ENCODE peak calls at places on chromosomes 1 and 21, in eight cellular contexts. T, U, M, D, K, A, H and P are unnamed samples.

GRCh38 chr1:107535091-107535490 is 394.3 kb downstream of the NTNG1 start:
- DNase-seq in T (no peak), U (no peak), M (no peak), D (no peak), K (no peak), A (no peak), H (no peak), P (no peak)

GRCh38 chr1:12447301-12447700 is 170.7 kb downstream of the DHRS3 start:
- DNase-seq in T (no peak), U (peak; percentile 81), M (no peak), D (peak; percentile 95), K (no peak), A (peak; percentile 60), H (no peak), P (peak; percentile 71)

GRCh38 chr1:205283270-205284147 is 38.0 kb downstream of the NUAK2 start:
- DNase-seq in T (no peak), U (no peak), M (no peak), D (no peak), K (no peak), A (no peak), H (no peak), P (no peak)

GRCh38 chr1:94926365-94926914 is 470 bp downstream of the CNN3 start:
- DNase-seq in T (peak; percentile 56), U (peak; percentile 63), M (no peak), D (peak; percentile 49), K (peak; percentile 47), A (peak; percentile 58), H (no peak), P (peak; percentile 59)

GRCh38 chr1:61670016-61670415 is 54.9 kb downstream of the TM2D1 start:
- DNase-seq in T (no peak), U (no peak), M (no peak), D (no peak), K (no peak), A (no peak), H (no peak), P (no peak)

GRCh38 chr1:174726167-174726879 is 273.4 kb upstream of the CACYBP start:
- DNase-seq in T (peak; percentile 37), U (peak; percentile 58), M (no peak), D (peak; percentile 21), K (peak; percentile 8), A (no peak), H (no peak), P (peak; percentile 72)

GRCh38 chr1:208008534-208008933 is 97.6 kb upstream of the CD34 start:
- DNase-seq in T (no peak), U (no peak), M (no peak), D (peak; percentile 41), K (no peak), A (no peak), H (no peak), P (no peak)

GRCh38 chr1:164637461-164638375 is 78.7 kb downstream of the PBX1 start:
- DNase-seq in T (peak; percentile 90), U (peak; percentile 92), M (no peak), D (peak; percentile 93), K (peak; percentile 67), A (no peak), H (no peak), P (peak; percentile 84)

GRCh38 chr1:31306278-31306677 is 9.4 kb downstream of the ZCCHC17 start:
- DNase-seq in T (peak; percentile 78), U (peak; percentile 81), M (no peak), D (peak; percentile 93), K (no peak), A (no peak), H (peak; percentile 87), P (peak; percentile 84)

GRCh38 chr1:212256404-212256803 is 28.8 kb upstream of the PPP2R5A start:
- DNase-seq in T (no peak), U (no peak), M (no peak), D (no peak), K (no peak), A (no peak), H (no peak), P (no peak)

GRCh38 chr1:16204634-16205332 is 7.7 kb downstream of the ARHGEF19 start:
- DNase-seq in T (peak; percentile 35), U (no peak), M (no peak), D (no peak), K (peak; percentile 18), A (peak; percentile 51), H (no peak), P (peak; percentile 47)

GRCh38 chr1:16205891-16206546 is 6.4 kb downstream of the ARHGEF19 start:
- DNase-seq in T (no peak), U (no peak), M (no peak), D (no peak), K (no peak), A (no peak), H (no peak), P (no peak)

GRCh38 chr1:16206547-16207317 is 5.7 kb downstream of the ARHGEF19 start:
- DNase-seq in T (peak; percentile 97), U (peak; percentile 99), M (peak; percentile 71), D (peak; percentile 98), K (peak; percentile 76), A (peak; percentile 98), H (peak; percentile 95), P (peak; percentile 99)

GRCh38 chr1:16204216-16204615 is 8.2 kb downstream of the ARHGEF19 start:
- DNase-seq in T (no peak), U (no peak), M (no peak), D (no peak), K (no peak), A (no peak), H (no peak), P (no peak)

DNA sequence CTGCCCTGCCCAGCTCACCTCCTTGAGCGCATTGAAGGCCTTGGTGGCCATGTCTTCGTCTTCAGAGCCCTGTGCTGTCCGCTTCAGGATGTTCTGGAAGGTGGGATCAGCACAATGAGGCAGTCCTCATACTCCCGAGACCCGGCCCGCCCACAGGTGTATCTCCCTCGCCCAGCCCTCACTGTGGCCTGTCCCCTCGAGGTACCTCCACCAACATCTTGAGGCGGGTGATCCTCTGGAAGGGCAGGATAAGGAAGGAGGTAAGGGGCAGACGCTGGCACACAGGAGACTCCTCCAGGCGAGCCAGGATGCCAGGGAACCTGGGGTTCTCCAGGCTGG is 7.2 kb downstream of the ARHGEF19 start:
- DNase-seq in T (no peak), U (no peak), M (no peak), D (no peak), K (no peak), A (no peak), H (no peak), P (no peak)
- H3K4me3 ChIP-seq in T (no peak overlapping the region), U (no peak overlapping the region), M (no peak overlapping the region), D (no peak overlapping the region), K (no peak overlapping the region), A (no peak overlapping the region), H (no peak overlapping the region), P (no peak overlapping the region)

DNA sequence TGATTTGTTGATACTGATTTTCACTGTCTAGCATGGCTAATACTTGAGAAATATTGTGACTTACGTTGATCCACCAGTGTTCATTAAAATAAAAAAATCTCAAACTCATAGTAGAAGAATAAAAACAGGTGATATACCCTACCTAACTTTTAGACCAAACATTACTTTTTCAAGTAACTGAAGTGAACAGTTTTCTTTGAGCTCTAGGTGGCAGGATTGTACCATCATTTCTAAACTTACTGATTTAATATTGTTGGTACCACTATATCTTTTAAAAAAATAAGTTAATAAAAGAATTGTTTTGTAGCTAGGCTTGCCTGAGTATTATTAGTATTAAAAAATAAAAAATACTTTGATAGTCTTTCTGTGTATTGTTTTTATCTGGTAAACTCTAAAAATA is 21.5 kb downstream of the CDC73 start:
- DNase-seq in T (peak; percentile 29), U (peak; percentile 37), M (no peak), D (no peak), K (no peak), A (no peak), H (no peak), P (peak; percentile 51)
- TF ChIP-seq CTCF in T (peak; percentile 46), U (peak; percentile 33), M (no peak), D (no peak), K (peak; percentile 58), A (peak; percentile 52), H (no peak), P (peak; percentile 51)

GRCh38 chr21:35039595-35040291 is 9.4 kb downstream of the RUNX1 start:
- DNase-seq in T (peak; percentile 36), U (no peak), M (no peak), D (no peak), K (no peak), A (no peak), H (no peak), P (no peak)

GRCh38 chr21:35043549-35043948 is 5.6 kb downstream of the RUNX1 start:
- DNase-seq in T (no peak), U (no peak), M (no peak), D (no peak), K (no peak), A (no peak), H (no peak), P (no peak)

GRCh38 chr21:35038772-35039145 is 10.3 kb downstream of the RUNX1 start:
- DNase-seq in T (no peak), U (no peak), M (no peak), D (no peak), K (no peak), A (no peak), H (no peak), P (no peak)

GRCh38 chr21:35044128-35044527 is 5.0 kb downstream of the RUNX1 start:
- DNase-seq in T (no peak), U (no peak), M (no peak), D (no peak), K (no peak), A (no peak), H (no peak), P (no peak)

DNA sequence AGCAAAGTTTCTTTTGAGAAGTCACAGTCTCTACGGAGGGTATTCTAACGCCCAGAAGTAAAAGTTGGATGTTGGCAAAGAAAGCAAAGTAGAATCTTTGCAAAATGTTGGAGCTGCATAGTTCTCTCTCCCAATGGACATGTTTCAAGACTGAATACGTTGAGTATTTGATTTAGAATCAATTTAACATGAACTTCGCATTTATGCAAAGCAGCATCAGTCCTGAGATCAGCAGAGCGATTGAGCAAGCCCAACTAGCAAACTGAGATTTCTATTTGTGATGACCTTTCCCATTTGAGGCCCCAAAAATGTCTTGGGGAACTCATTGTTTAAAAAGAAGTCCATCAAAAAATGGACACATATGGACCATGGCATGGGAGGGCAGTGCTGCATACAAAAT is 8.0 kb downstream of the RUNX1 start:
- DNase-seq in T (no peak), U (no peak), M (no peak), D (no peak), K (no peak), A (no peak), H (no peak), P (no peak)
- H3K4me3 ChIP-seq in T (no peak overlapping the region), U (no peak overlapping the region), M (no peak overlapping the region), D (no peak overlapping the region), K (no peak overlapping the region), A (no peak overlapping the region), H (no peak overlapping the region), P (no peak overlapping the region)

DNA sequence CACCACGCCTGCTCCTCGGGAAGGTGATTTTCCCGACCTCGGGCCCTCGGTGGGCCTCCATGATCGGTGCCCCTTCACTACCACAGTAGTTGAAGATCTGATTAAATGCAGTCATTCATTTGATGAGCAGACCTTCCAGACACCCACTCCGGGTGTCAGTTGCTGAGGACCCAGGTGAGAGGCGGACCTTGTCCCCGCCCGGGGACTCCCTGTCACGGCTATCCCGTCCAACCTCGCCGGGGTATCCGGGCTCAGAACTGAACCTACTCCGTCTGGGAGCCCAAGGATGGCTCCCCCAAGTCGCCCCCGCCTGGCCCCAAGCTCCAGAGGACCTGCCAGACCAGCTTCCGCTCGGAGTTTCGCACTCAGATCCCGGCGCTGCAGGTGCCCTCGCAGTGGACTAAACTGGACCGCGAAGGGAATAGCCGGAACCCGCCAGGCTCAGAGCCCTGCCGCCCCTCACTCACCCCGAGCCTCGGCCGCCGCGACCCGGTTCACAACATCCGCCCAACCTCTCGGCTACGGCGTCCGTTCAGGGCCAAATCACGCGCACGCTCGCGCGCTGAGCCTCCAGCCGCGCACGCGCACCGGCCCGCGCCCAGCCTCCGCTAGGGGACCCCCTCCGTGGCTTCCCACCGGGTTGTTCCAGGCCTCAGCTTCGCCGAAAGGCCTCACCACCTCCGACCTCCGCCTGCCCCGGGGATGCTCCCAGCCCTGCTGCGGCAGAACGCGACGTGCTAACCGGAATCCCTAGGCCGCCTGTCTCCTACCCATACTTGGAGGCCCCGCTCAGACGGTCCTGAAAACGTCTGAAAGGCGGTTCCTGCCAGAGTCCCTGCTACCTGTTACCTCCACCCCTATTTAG is 22.3 kb downstream of the RNU1-3 start:
- DNase-seq in T (peak; percentile 99), U (peak; percentile 98), M (peak; percentile 90), D (peak; percentile 97), K (peak; percentile 100), A (peak; percentile 96), H (peak; percentile 96), P (peak; percentile 97)
- TF ChIP-seq CTCF in T (peak; percentile 70), U (peak; percentile 70), M (peak; percentile 67), D (peak; percentile 43), K (peak; percentile 68), A (no peak), H (peak; percentile 70), P (peak; percentile 43)